ENCODE peak calls at places on chromosomes 3 and 15, in ten cellular contexts. One of them, this sample, is unnamed.

GRCh38 chr15:56715220-56715619 is 18.1 kb downstream of the ZNF280D start:
- DNase-seq in AML-193: no peak
- DNase-seq in activated T-cell treated with anti-CD3 and anti-CD28 coated beads, Interleukin-2, amount 50 U/mL, for 72 hours: no peak
- DNase-seq in NCI-H1092: no peak
- DNase-seq in colonic mucosa: no peak
- DNase-seq in PC-9: no peak
- DNase-seq in brain microvascular endothelial cell: no peak
- DNase-seq in lower leg skin: no peak
- DNase-seq in central memory CD4-positive, alpha-beta T cell: no peak
- DNase-seq in sigmoid colon: no peak
- DNase-seq in this sample: no peak

GRCh38 chr3:9881440-9881839 is 1.4 kb upstream of the CIDEC start:
- DNase-seq in AML-193: no peak
- DNase-seq in activated T-cell treated with anti-CD3 and anti-CD28 coated beads, Interleukin-2, amount 50 U/mL, for 72 hours: no peak
- DNase-seq in NCI-H1092: no peak
- DNase-seq in colonic mucosa: no peak
- DNase-seq in PC-9: no peak
- DNase-seq in brain microvascular endothelial cell: no peak
- DNase-seq in lower leg skin: no peak
- DNase-seq in central memory CD4-positive, alpha-beta T cell: no peak
- DNase-seq in sigmoid colon: no peak
- DNase-seq in this sample: no peak

GRCh38 chr3:46312996-46313395 is 40.9 kb upstream of the CCR2 start:
- DNase-seq in AML-193: peak; percentile 97
- DNase-seq in activated T-cell treated with anti-CD3 and anti-CD28 coated beads, Interleukin-2, amount 50 U/mL, for 72 hours: no peak
- DNase-seq in NCI-H1092: no peak
- DNase-seq in colonic mucosa: peak; percentile 38
- DNase-seq in PC-9: no peak
- DNase-seq in brain microvascular endothelial cell: no peak
- DNase-seq in lower leg skin: peak; percentile 83
- DNase-seq in central memory CD4-positive, alpha-beta T cell: no peak
- DNase-seq in sigmoid colon: peak; percentile 65
- DNase-seq in this sample: no peak

GRCh38 chr3:123636431-123636841 is 51.6 kb upstream of the HACD2 start:
- DNase-seq in AML-193: no peak
- DNase-seq in activated T-cell treated with anti-CD3 and anti-CD28 coated beads, Interleukin-2, amount 50 U/mL, for 72 hours: no peak
- DNase-seq in NCI-H1092: no peak
- DNase-seq in colonic mucosa: no peak
- DNase-seq in PC-9: peak; percentile 34
- DNase-seq in brain microvascular endothelial cell: no peak
- DNase-seq in lower leg skin: no peak
- DNase-seq in central memory CD4-positive, alpha-beta T cell: no peak
- DNase-seq in sigmoid colon: peak; percentile 61
- DNase-seq in this sample: no peak

GRCh38 chr3:30996467-30996866 is 102.0 kb upstream of the GADL1 start:
- DNase-seq in AML-193: no peak
- DNase-seq in activated T-cell treated with anti-CD3 and anti-CD28 coated beads, Interleukin-2, amount 50 U/mL, for 72 hours: no peak
- DNase-seq in NCI-H1092: no peak
- DNase-seq in colonic mucosa: no peak
- DNase-seq in PC-9: no peak
- DNase-seq in brain microvascular endothelial cell: no peak
- DNase-seq in lower leg skin: no peak
- DNase-seq in central memory CD4-positive, alpha-beta T cell: no peak
- DNase-seq in sigmoid colon: no peak
- DNase-seq in this sample: no peak

GRCh38 chr15:67096536-67097294 is 31.3 kb downstream of the SMAD3 start:
- DNase-seq in AML-193: no peak
- DNase-seq in activated T-cell treated with anti-CD3 and anti-CD28 coated beads, Interleukin-2, amount 50 U/mL, for 72 hours: no peak
- DNase-seq in NCI-H1092: no peak
- DNase-seq in colonic mucosa: no peak
- DNase-seq in PC-9: no peak
- DNase-seq in brain microvascular endothelial cell: no peak
- DNase-seq in lower leg skin: no peak
- DNase-seq in central memory CD4-positive, alpha-beta T cell: no peak
- DNase-seq in sigmoid colon: no peak
- DNase-seq in this sample: no peak

GRCh38 chr3:129619726-129620162 is 13.3 kb upstream of the PLXND1 start:
- DNase-seq in AML-193: no peak
- DNase-seq in activated T-cell treated with anti-CD3 and anti-CD28 coated beads, Interleukin-2, amount 50 U/mL, for 72 hours: no peak
- DNase-seq in NCI-H1092: no peak
- DNase-seq in colonic mucosa: no peak
- DNase-seq in PC-9: no peak
- DNase-seq in brain microvascular endothelial cell: no peak
- DNase-seq in lower leg skin: no peak
- DNase-seq in central memory CD4-positive, alpha-beta T cell: no peak
- DNase-seq in sigmoid colon: no peak
- DNase-seq in this sample: no peak

GRCh38 chr15:72130272-72130671 is 12.1 kb downstream of the SENP8 start:
- DNase-seq in AML-193: no peak
- DNase-seq in activated T-cell treated with anti-CD3 and anti-CD28 coated beads, Interleukin-2, amount 50 U/mL, for 72 hours: no peak
- DNase-seq in NCI-H1092: no peak
- DNase-seq in colonic mucosa: no peak
- DNase-seq in PC-9: no peak
- DNase-seq in brain microvascular endothelial cell: no peak
- DNase-seq in lower leg skin: no peak
- DNase-seq in central memory CD4-positive, alpha-beta T cell: no peak
- DNase-seq in sigmoid colon: no peak
- DNase-seq in this sample: no peak

GRCh38 chr3:45682311-45682710 is 6.9 kb upstream of the SACM1L start:
- DNase-seq in AML-193: no peak
- DNase-seq in activated T-cell treated with anti-CD3 and anti-CD28 coated beads, Interleukin-2, amount 50 U/mL, for 72 hours: no peak
- DNase-seq in NCI-H1092: no peak
- DNase-seq in colonic mucosa: no peak
- DNase-seq in PC-9: no peak
- DNase-seq in brain microvascular endothelial cell: no peak
- DNase-seq in lower leg skin: no peak
- DNase-seq in central memory CD4-positive, alpha-beta T cell: no peak
- DNase-seq in sigmoid colon: no peak
- DNase-seq in this sample: no peak

This sample was measured in effector CD8-positive, alpha-beta T cell.